ENCODE peak calls at places on chromosomes 2 and 18, in four cellular contexts. P, Y, Q and G are unnamed samples.

GRCh38 chr2:117470311-117471095 is 344.0 kb upstream of the DDX18 start:
- DNase-seq in Y (no peak), P (no peak), Q (no peak), G (peak; percentile 46)

GRCh38 chr2:238895901-238896600 is 48.2 kb downstream of the TWIST2 start:
- DNase-seq in Q (no peak), P (peak; percentile 87), Y (peak; percentile 98), G (no peak)

GRCh38 chr18:61833978-61834377 is 58.8 kb downstream of the RNF152 start:
- DNase-seq in Y (peak; percentile 72), P (no peak), Q (no peak), G (no peak)

GRCh38 chr2:168550670-168551069 is 94.6 kb downstream of the CERS6 start:
- DNase-seq in P (no peak), Y (no peak), Q (no peak), G (no peak)

GRCh38 chr2:158755310-158755709 is 39.8 kb upstream of the DAPL1 start:
- DNase-seq in Q (no peak), Y (no peak), P (no peak), G (no peak)

GRCh38 chr18:634551-635045 is 22.9 kb upstream of the TYMS start:
- DNase-seq in P (no peak), Y (peak; percentile 25), Q (no peak), G (no peak)

GRCh38 chr2:163692611-163693482 is 43.0 kb downstream of the FIGN start:
- DNase-seq in P (no peak), Y (peak; percentile 8), Q (no peak), G (no peak)

GRCh38 chr2:111219285-111219684 is 98.6 kb downstream of the BCL2L11 start:
- DNase-seq in Y (no peak), Q (peak; percentile 90), P (no peak), G (peak; percentile 90)

GRCh38 chr2:134144081-134144596 is 109.7 kb upstream of the MGAT5 start:
- DNase-seq in P (no peak), Y (no peak), Q (no peak), G (no peak)

GRCh38 chr2:178279142-178279541 is 84.8 kb downstream of the OSBPL6 start:
- DNase-seq in Q (no peak), Y (peak; percentile 88), P (peak; percentile 88), G (no peak)

GRCh38 chr2:236871500-236872001 is 214.1 kb upstream of the COPS8 start:
- DNase-seq in Q (no peak), Y (peak; percentile 99), P (peak; percentile 47), G (no peak)

GRCh38 chr2:24301599-24301998 is 58.7 kb downstream of the ITSN2 start:
- DNase-seq in Q (no peak), P (no peak), Y (no peak), G (no peak)

GRCh38 chr18:39862341-39862740 is 2092.7 kb upstream of the PIK3C3 start:
- DNase-seq in P (no peak), Q (no peak), Y (peak; percentile 55), G (no peak)

GRCh38 chr18:9673296-9674251 is 34.5 kb upstream of the RAB31 start:
- DNase-seq in Q (peak; percentile 96), Y (peak; percentile 89), P (peak; percentile 32), G (peak; percentile 96)

GRCh38 chr2:41498791-41499190 is 549.0 kb upstream of the PKDCC start:
- DNase-seq in Q (no peak), P (no peak), Y (no peak), G (no peak)

GRCh38 chr2:58052978-58053377 is 6.4 kb downstream of the VRK2 start:
- DNase-seq in P (no peak), Q (no peak), Y (no peak), G (no peak)

GRCh38 chr2:38076250-38076709 is 329 bp upstream of the CYP1B1 start:
- DNase-seq in Q (no peak), Y (peak; percentile 92), P (peak; percentile 63), G (peak; percentile 88)

GRCh38 chr2:66862871-66863650 is 428.1 kb downstream of the MEIS1 start:
- DNase-seq in P (no peak), Q (no peak), Y (peak; percentile 77), G (no peak)

GRCh38 chr2:128543646-128544045 is 225.0 kb upstream of the HS6ST1 start:
- DNase-seq in Q (no peak), Y (no peak), P (no peak), G (no peak)

DNA sequence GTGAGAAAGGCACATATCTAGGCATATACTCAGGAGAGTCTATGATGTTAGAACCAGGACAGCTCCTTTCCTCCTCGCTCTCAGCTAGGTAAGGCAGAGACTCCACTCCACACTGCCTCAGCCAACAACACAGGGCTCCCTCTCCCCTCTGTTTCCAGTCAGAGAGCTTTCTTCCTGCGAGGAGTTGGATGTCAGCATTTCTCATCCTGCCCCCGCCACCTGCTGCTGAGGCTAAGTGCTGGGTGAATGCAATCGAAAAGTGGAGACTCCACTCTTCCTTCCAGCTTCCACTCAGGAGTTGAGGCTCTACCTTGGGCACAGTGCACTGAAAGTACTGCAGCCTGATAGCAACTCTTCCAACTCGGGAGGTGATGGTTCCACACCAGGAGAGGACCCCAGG is 177.2 kb upstream of the RAB6C start:
- DNase-seq in Y (no peak), P (no peak), Q (no peak), G (no peak)
- TF ChIP-seq CTCF in Y (no peak), P (no peak), Q (no peak), G (no peak)

GRCh38 chr2:85162746-85163301 is 29.6 kb downstream of the TCF7L1 start:
- DNase-seq in Q (no peak), P (peak; percentile 73), Y (no peak), G (no peak)
- H3K4me3 ChIP-seq in Q (no peak overlapping the region), P (no peak overlapping the region), Y (no peak overlapping the region), G (no peak overlapping the region)

GRCh38 chr18:27608742-27609141 is 423.6 kb upstream of the CHST9 start:
- DNase-seq in P (no peak), Y (peak; percentile 5), Q (no peak), G (peak; percentile 15)

GRCh38 chr18:27605107-27605834 is 420.2 kb upstream of the CHST9 start:
- DNase-seq in Q (no peak), P (peak; percentile 80), Y (peak; percentile 73), G (peak; percentile 62)

GRCh38 chr18:27604583-27604982 is 419.5 kb upstream of the CHST9 start:
- DNase-seq in Q (no peak), Y (no peak), P (peak; percentile 11), G (no peak)

GRCh38 chr18:27608174-27608573 is 423.1 kb upstream of the CHST9 start:
- DNase-seq in Y (no peak), P (no peak), Q (no peak), G (no peak)

GRCh38 chr18:27606851-27607250 is 421.7 kb upstream of the CHST9 start:
- DNase-seq in Y (no peak), P (no peak), Q (no peak), G (no peak)
- TF ChIP-seq CTCF in Y (no peak), P (no peak), Q (no peak), G (no peak)

GRCh38 chr18:58100154-58100553 is 56.1 kb downstream of the NEDD4L start:
- DNase-seq in Q (no peak), P (no peak), Y (no peak), G (peak; percentile 48)
- H3K4me3 ChIP-seq in Q (no peak overlapping the region), P (no peak overlapping the region), Y (no peak overlapping the region), G (no peak overlapping the region)

GRCh38 chr18:34702814-34703213 is 7.3 kb upstream of the DTNA start:
- DNase-seq in Q (no peak), Y (no peak), P (no peak), G (no peak)

GRCh38 chr18:34707670-34708069 is 2.4 kb upstream of the DTNA start:
- DNase-seq in Y (peak; percentile 96), Q (no peak), P (peak; percentile 93), G (no peak)

GRCh38 chr18:34709104-34709503 is 994 bp upstream of the DTNA start:
- DNase-seq in P (no peak), Q (no peak), Y (peak; percentile 93), G (no peak)

GRCh38 chr18:34701911-34702310 is 8.2 kb upstream of the DTNA start:
- DNase-seq in Y (no peak), Q (no peak), P (no peak), G (no peak)

GRCh38 chr18:34704823-34705222 is 5.3 kb upstream of the DTNA start:
- DNase-seq in P (no peak), Y (no peak), Q (no peak), G (no peak)
- TF ChIP-seq CTCF in P (no peak), Y (no peak), Q (no peak), G (no peak)

GRCh38 chr2:81481242-81481993 is 1176.9 kb upstream of the LRRTM1 start:
- DNase-seq in Q (no peak), P (no peak), Y (no peak), G (no peak)
- H3K4me3 ChIP-seq in Q (no peak overlapping the region), P (no peak overlapping the region), Y (no peak overlapping the region), G (no peak overlapping the region)